ENCODE peak calls at places on chromosomes 11 and 22, in eight cellular contexts. R, H, M, V, Q, T, Y and O are unnamed samples.

GRCh38 chr11:117315285-117316196 is 515 bp downstream of the BACE1 start:
- DNase-seq in R (no peak), H (no peak), M (no peak), V (peak), Q (no peak), T (peak), Y (no peak), O (no peak)

GRCh38 chr22:35217541-35217940 is 39.8 kb upstream of the HMGXB4 start:
- DNase-seq in R (no peak), H (no peak), M (no peak), V (no peak), Q (no peak), T (no peak), Y (no peak), O (no peak)

GRCh38 chr11:38593649-38594048 is 1995.6 kb upstream of the RAG2 start:
- DNase-seq in R (peak), H (no peak), M (peak), V (no peak), Q (no peak), T (no peak), Y (no peak), O (no peak)

GRCh38 chr11:115701284-115701875 is 197.2 kb upstream of the CADM1 start:
- DNase-seq in R (no peak), H (no peak), M (no peak), V (no peak), Q (no peak), T (no peak), Y (no peak), O (no peak)

GRCh38 chr22:27004434-27004833 is 347.0 kb downstream of the MIAT start:
- DNase-seq in R (no peak), H (no peak), M (no peak), V (no peak), Q (no peak), T (no peak), Y (no peak), O (no peak)

GRCh38 chr11:129324533-129325175 is 51.0 kb upstream of the BARX2 start:
- DNase-seq in R (no peak), H (no peak), M (no peak), V (no peak), Q (no peak), T (no peak), Y (no peak), O (no peak)

GRCh38 chr22:19035474-19036228 is 86.6 kb downstream of the DGCR2 start:
- DNase-seq in R (no peak), H (no peak), M (no peak), V (no peak), Q (peak), T (peak), Y (no peak), O (no peak)

GRCh38 chr22:37193629-37194191 is 5.7 kb upstream of the C1QTNF6 start:
- DNase-seq in R (no peak), H (no peak), M (no peak), V (no peak), Q (no peak), T (no peak), Y (no peak), O (peak)

GRCh38 chr11:72232260-72233055 is 7.9 kb downstream of the INPPL1 start:
- DNase-seq in R (no peak), H (no peak), M (no peak), V (no peak), Q (no peak), T (no peak), Y (no peak), O (no peak)

GRCh38 chr22:23745780-23746179 is 5.1 kb downstream of the ZNF70 start:
- DNase-seq in R (no peak), H (no peak), M (no peak), V (no peak), Q (no peak), T (no peak), Y (no peak), O (no peak)

GRCh38 chr22:29890760-29891159 is 7.8 kb downstream of the MTMR3 start:
- DNase-seq in R (no peak), H (no peak), M (no peak), V (no peak), Q (no peak), T (no peak), Y (no peak), O (no peak)

GRCh38 chr22:17896552-17896951 is 122.3 kb upstream of the BID start:
- DNase-seq in R (no peak), H (no peak), M (no peak), V (no peak), Q (no peak), T (no peak), Y (no peak), O (no peak)

GRCh38 chr11:129375731-129376657 is at the start of gene BARX2:
- DNase-seq in R (peak), H (peak), M (peak), V (no peak), Q (no peak), T (no peak), Y (no peak), O (peak)

GRCh38 chr11:7589861-7590260 is 76.1 kb downstream of the PPFIBP2 start:
- DNase-seq in R (no peak), H (no peak), M (no peak), V (no peak), Q (no peak), T (no peak), Y (no peak), O (no peak)

GRCh38 chr11:82732734-82733443 is 775 bp downstream of the FAM181B start:
- DNase-seq in R (peak), H (no peak), M (no peak), V (no peak), Q (no peak), T (no peak), Y (no peak), O (no peak)

GRCh38 chr11:110130642-110131238 is 37.5 kb downstream of the ZC3H12C start:
- DNase-seq in R (peak), H (no peak), M (no peak), V (no peak), Q (no peak), T (no peak), Y (no peak), O (no peak)

GRCh38 chr11:34154059-34154875 is 48.8 kb downstream of the NAT10 start:
- DNase-seq in R (no peak), H (no peak), M (no peak), V (no peak), Q (no peak), T (no peak), Y (no peak), O (no peak)

GRCh38 chr11:23263466-23263865 is 403.2 kb upstream of the CCDC179 start:
- DNase-seq in R (no peak), H (no peak), M (no peak), V (no peak), Q (no peak), T (no peak), Y (no peak), O (no peak)

GRCh38 chr11:8332196-8332595 is 68.5 kb upstream of the LMO1 start:
- DNase-seq in R (no peak), H (no peak), M (no peak), V (no peak), Q (no peak), T (no peak), Y (no peak), O (no peak)

GRCh38 chr11:118162846-118163245 is 10.2 kb upstream of the SCN4B start:
- DNase-seq in R (no peak), H (no peak), M (no peak), V (no peak), Q (no peak), T (no peak), Y (no peak), O (no peak)

GRCh38 chr11:104876324-104876723 is 21.9 kb downstream of the CASP12 start:
- DNase-seq in R (no peak), H (no peak), M (no peak), V (no peak), Q (no peak), T (no peak), Y (no peak), O (no peak)

GRCh38 chr11:69152748-69153446 is 2.8 kb upstream of the SMIM38 start:
- DNase-seq in R (no peak), H (no peak), M (no peak), V (no peak), Q (no peak), T (no peak), Y (no peak), O (no peak)

GRCh38 chr11:1160231-1161101 is 2.7 kb downstream of the MUC5AC start:
- DNase-seq in R (no peak), H (no peak), M (no peak), V (no peak), Q (no peak), T (no peak), Y (peak), O (no peak)

GRCh38 chr11:100936781-100937180 is 192.8 kb downstream of the PGR start:
- DNase-seq in R (no peak), H (no peak), M (no peak), V (no peak), Q (no peak), T (no peak), Y (no peak), O (no peak)

GRCh38 chr11:112292785-112293407 is 32.2 kb upstream of the PLET1 start:
- DNase-seq in R (peak), H (peak), M (peak), V (no peak), Q (no peak), T (peak), Y (no peak), O (no peak)

GRCh38 chr11:69822676-69823494 is 3.7 kb upstream of the FGF3 start:
- DNase-seq in R (no peak), H (no peak), M (no peak), V (no peak), Q (no peak), T (no peak), Y (no peak), O (no peak)

GRCh38 chr11:80383655-80384054 is 942.8 kb upstream of the TENM4 start:
- DNase-seq in R (no peak), H (no peak), M (no peak), V (no peak), Q (no peak), T (no peak), Y (no peak), O (no peak)

GRCh38 chr22:41408665-41409064 is 26.9 kb downstream of the TEF start:
- DNase-seq in R (no peak), H (no peak), M (no peak), V (no peak), Q (no peak), T (no peak), Y (no peak), O (no peak)
- H3K27ac ChIP-seq in R (no peak), H (no peak), M (no peak), V (no peak), Q (no peak), T (no peak), Y (peak), O (no peak)

GRCh38 chr11:64253481-64253880 is 2.2 kb downstream of the PLCB3 start:
- DNase-seq in R (no peak), H (no peak), M (no peak), V (no peak), Q (no peak), T (no peak), Y (no peak), O (no peak)

GRCh38 chr11:64255135-64256128 is 4.1 kb downstream of the PLCB3 start:
- DNase-seq in R (no peak), H (no peak), M (no peak), V (no peak), Q (no peak), T (no peak), Y (no peak), O (no peak)

GRCh38 chr11:64253043-64253442 is 1.7 kb downstream of the PLCB3 start:
- DNase-seq in R (no peak), H (no peak), M (no peak), V (no peak), Q (no peak), T (no peak), Y (no peak), O (no peak)

GRCh38 chr11:64256300-64256699 is 5.0 kb downstream of the PLCB3 start:
- DNase-seq in R (no peak), H (no peak), M (no peak), V (no peak), Q (no peak), T (no peak), Y (no peak), O (no peak)

DNA sequence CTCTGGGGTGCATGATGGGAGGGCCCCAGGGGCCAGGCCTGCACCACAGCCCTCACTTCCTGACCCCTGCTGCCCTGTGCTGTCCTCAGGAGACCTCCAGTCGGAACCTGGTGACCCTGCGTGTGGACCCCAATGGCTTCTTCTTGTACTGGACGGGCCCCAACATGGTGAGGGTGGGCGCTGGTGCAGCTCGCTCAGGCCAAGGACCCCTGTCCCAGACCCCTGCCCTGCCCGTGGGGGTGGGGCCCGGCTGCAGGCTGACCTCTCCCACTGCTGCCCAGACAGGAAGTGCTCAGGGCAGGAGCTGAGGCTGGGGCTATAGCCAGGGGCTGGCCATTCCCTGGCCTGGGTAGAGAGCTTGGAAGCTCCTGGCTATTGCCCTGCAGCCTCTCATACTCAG is 3.0 kb downstream of the PLCB3 start:
- DNase-seq in R (no peak), H (no peak), M (no peak), V (no peak), Q (no peak), T (no peak), Y (no peak), O (no peak)
- H3K27ac ChIP-seq in R (peak), H (no peak), M (no peak), V (no peak), Q (no peak), T (no peak), Y (no peak), O (no peak)

GRCh38 chr22:47940211-47940610 is 1177.8 kb downstream of the TBC1D22A start:
- DNase-seq in R (no peak), H (no peak), M (no peak), V (no peak), Q (no peak), T (no peak), Y (no peak), O (no peak)

GRCh38 chr22:47943729-47944700 is 1181.6 kb downstream of the TBC1D22A start:
- DNase-seq in R (no peak), H (no peak), M (no peak), V (no peak), Q (peak), T (peak), Y (no peak), O (no peak)

DNA sequence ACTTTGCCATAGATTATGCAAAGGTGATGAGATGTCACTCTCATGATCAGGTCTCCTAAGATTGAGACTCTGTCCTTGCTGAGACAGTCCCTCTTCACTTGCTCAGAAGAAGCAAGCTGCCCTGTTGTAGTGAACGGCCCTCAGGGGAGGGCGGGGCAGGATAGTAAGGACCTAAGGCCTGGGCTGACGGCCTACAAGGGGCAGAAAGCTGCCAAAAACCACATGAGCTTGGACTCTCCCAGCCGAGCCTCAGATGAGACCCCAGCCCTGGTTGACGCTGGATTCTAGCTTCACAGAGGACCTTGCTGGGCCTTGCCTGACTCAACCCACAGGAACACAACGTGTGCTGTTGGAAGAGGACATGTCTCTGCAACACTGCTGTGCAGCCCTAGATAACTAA is 1182.5 kb downstream of the TBC1D22A start:
- DNase-seq in R (no peak), H (no peak), M (no peak), V (no peak), Q (no peak), T (peak), Y (no peak), O (no peak)
- H3K27ac ChIP-seq in R (no peak), H (no peak), M (no peak), V (no peak), Q (peak), T (no peak), Y (no peak), O (no peak)

GRCh38 chr22:31532060-31532459 is 35.7 kb downstream of the SFI1 start:
- DNase-seq in R (no peak), H (no peak), M (no peak), V (no peak), Q (no peak), T (no peak), Y (no peak), O (no peak)

GRCh38 chr22:31538815-31539214 is 42.5 kb downstream of the SFI1 start:
- DNase-seq in R (no peak), H (no peak), M (no peak), V (no peak), Q (no peak), T (no peak), Y (no peak), O (no peak)

GRCh38 chr22:31540966-31541365 is 44.6 kb downstream of the SFI1 start:
- DNase-seq in R (no peak), H (no peak), M (no peak), V (no peak), Q (no peak), T (no peak), Y (no peak), O (no peak)

GRCh38 chr22:31533391-31533790 is 37.1 kb downstream of the SFI1 start:
- DNase-seq in R (no peak), H (no peak), M (no peak), V (no peak), Q (no peak), T (no peak), Y (no peak), O (no peak)

GRCh38 chr22:31537019-31537535 is 40.7 kb downstream of the SFI1 start:
- DNase-seq in R (no peak), H (no peak), M (no peak), V (no peak), Q (no peak), T (no peak), Y (no peak), O (no peak)
- H3K27ac ChIP-seq in R (no peak), H (no peak), M (no peak), V (no peak), Q (no peak), T (no peak), Y (no peak), O (peak)

GRCh38 chr11:122343247-122343646 is 227.2 kb upstream of the BLID start:
- DNase-seq in R (no peak), H (no peak), M (no peak), V (no peak), Q (no peak), T (no peak), Y (no peak), O (no peak)

GRCh38 chr11:122344281-122344680 is 228.3 kb upstream of the BLID start:
- DNase-seq in R (peak), H (peak), M (peak), V (no peak), Q (no peak), T (no peak), Y (no peak), O (no peak)

GRCh38 chr11:122339661-122340060 is 223.6 kb upstream of the BLID start:
- DNase-seq in R (no peak), H (peak), M (no peak), V (no peak), Q (no peak), T (no peak), Y (no peak), O (no peak)

GRCh38 chr11:122340607-122341006 is 224.6 kb upstream of the BLID start:
- DNase-seq in R (no peak), H (no peak), M (no peak), V (no peak), Q (no peak), T (no peak), Y (no peak), O (no peak)

GRCh38 chr11:122342089-122342749 is 226.2 kb upstream of the BLID start:
- DNase-seq in R (peak), H (no peak), M (no peak), V (no peak), Q (no peak), T (no peak), Y (no peak), O (no peak)
- H3K27ac ChIP-seq in R (no peak), H (no peak), M (no peak), V (no peak), Q (no peak), T (no peak), Y (no peak), O (no peak)

GRCh38 chr11:75406338-75406777 is 7.0 kb downstream of the RPS3 start:
- DNase-seq in R (no peak), H (no peak), M (no peak), V (no peak), Q (no peak), T (no peak), Y (no peak), O (no peak)

GRCh38 chr11:75403983-75404658 is 4.8 kb downstream of the RPS3 start:
- DNase-seq in R (no peak), H (no peak), M (no peak), V (no peak), Q (no peak), T (no peak), Y (no peak), O (no peak)

GRCh38 chr11:75402002-75402773 is 2.9 kb downstream of the RPS3 start:
- DNase-seq in R (no peak), H (no peak), M (no peak), V (no peak), Q (no peak), T (no peak), Y (no peak), O (no peak)

GRCh38 chr11:75400110-75400865 is 970 bp downstream of the RPS3 start:
- DNase-seq in R (no peak), H (no peak), M (no peak), V (no peak), Q (peak), T (no peak), Y (no peak), O (peak)

DNA sequence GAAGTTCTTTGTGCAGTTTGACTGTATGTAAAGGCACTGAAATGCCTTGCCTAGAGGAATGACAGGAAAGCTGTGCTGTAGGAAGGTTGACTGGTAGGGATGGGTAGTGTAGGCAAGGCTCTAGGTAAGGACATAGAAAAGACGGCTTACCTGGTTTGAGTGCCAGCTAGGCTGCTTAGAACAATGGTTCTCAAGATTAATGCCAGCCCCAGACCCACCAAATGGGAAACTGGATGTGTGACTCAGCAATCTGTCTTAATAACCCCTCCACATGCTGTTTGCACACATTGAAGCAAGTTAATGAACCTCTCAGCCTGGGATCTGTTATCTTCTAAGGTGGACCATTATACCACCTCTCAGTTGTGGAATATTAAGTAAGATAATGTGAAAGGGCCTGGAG is 3.7 kb downstream of the RPS3 start:
- DNase-seq in R (no peak), H (no peak), M (no peak), V (no peak), Q (no peak), T (no peak), Y (no peak), O (no peak)
- H3K27ac ChIP-seq in R (no peak), H (no peak), M (no peak), V (no peak), Q (no peak), T (no peak), Y (no peak), O (no peak)

DNA sequence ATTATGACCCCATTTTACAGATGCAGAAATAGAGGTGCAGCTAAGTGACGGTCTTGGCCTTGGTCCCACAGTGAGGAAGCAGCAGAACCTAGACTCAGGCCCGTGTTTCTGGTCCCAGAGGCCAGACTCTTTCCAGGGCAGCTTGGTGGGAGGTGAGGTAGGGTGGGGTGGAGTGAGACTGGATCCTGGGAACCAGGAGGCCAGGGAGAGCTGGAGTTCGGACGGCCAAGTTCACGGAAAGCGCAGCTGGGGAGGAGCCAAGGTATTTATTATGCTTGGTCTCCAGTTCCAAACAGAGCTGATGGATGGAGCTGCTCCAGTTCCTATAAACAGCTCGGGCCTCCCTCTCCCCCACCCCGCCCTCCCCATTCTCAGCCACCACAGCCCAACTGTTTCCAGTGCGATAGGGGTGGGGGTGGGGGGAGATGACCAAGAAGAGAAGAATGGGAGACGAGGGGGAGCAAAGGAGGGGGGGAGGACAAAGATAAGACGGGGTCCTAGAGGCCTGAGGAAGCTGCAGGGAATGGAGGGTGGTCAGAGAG is 16.2 kb downstream of the LRRC32 start:
- DNase-seq in R (no peak), H (peak), M (peak), V (no peak), Q (no peak), T (peak), Y (peak), O (no peak)
- H3K27ac ChIP-seq in R (no peak), H (peak), M (peak), V (no peak), Q (no peak), T (peak), Y (peak), O (no peak)